ENCODE peak calls at places on chromosomes 6 and 20, in five cellular contexts. One of them, this sample, is unnamed.
A peak's percentile ranks its signal among the peaks of the same experiment; 100 is the strongest.

GRCh38 chr20:23652371-23652770 is 14.6 kb upstream of the CST3 start:
- DNase-seq in memory B cell: no peak
- DNase-seq in GDM1: no peak
- DNase-seq in upper lobe of right lung: no peak
- DNase-seq in ELR: peak; percentile 34
- DNase-seq in this sample: no peak

GRCh38 chr6:90284236-90284744 is 12.4 kb downstream of the BACH2 start:
- DNase-seq in memory B cell: no peak
- DNase-seq in GDM1: no peak
- DNase-seq in upper lobe of right lung: no peak
- DNase-seq in ELR: peak; percentile 92
- DNase-seq in this sample: no peak

GRCh38 chr20:51978081-51978501 is 175.8 kb upstream of the SALL4 start:
- DNase-seq in memory B cell: no peak
- DNase-seq in GDM1: no peak
- DNase-seq in upper lobe of right lung: no peak
- DNase-seq in ELR: no peak
- DNase-seq in this sample: no peak

GRCh38 chr6:14664616-14665315 is 547.2 kb downstream of the CD83 start:
- DNase-seq in memory B cell: no peak
- DNase-seq in GDM1: no peak
- DNase-seq in upper lobe of right lung: no peak
- DNase-seq in ELR: peak; percentile 96
- DNase-seq in this sample: no peak

GRCh38 chr6:25660512-25660911 is 8.5 kb downstream of the SCGN start:
- DNase-seq in memory B cell: no peak
- DNase-seq in GDM1: no peak
- DNase-seq in upper lobe of right lung: no peak
- DNase-seq in ELR: peak; percentile 69
- DNase-seq in this sample: peak; percentile 4

GRCh38 chr20:63836335-63837133 is 5.5 kb upstream of the ZBTB46 start:
- DNase-seq in memory B cell: no peak
- DNase-seq in GDM1: no peak
- DNase-seq in upper lobe of right lung: no peak
- DNase-seq in ELR: no peak
- DNase-seq in this sample: no peak

GRCh38 chr6:81491486-81492101 is 260.9 kb downstream of the TENT5A start:
- DNase-seq in memory B cell: no peak
- DNase-seq in GDM1: no peak
- DNase-seq in upper lobe of right lung: no peak
- DNase-seq in ELR: no peak
- DNase-seq in this sample: no peak

GRCh38 chr20:32672315-32672981 is 1.3 kb downstream of the C20orf203 start:
- DNase-seq in memory B cell: no peak
- DNase-seq in GDM1: peak; percentile 85
- DNase-seq in upper lobe of right lung: no peak
- DNase-seq in ELR: no peak
- DNase-seq in this sample: no peak

GRCh38 chr6:94562846-94563245 is 1014.5 kb upstream of the MANEA start:
- DNase-seq in memory B cell: no peak
- DNase-seq in GDM1: no peak
- DNase-seq in upper lobe of right lung: no peak
- DNase-seq in ELR: no peak
- DNase-seq in this sample: no peak

GRCh38 chr20:5000263-5001173 is 792 bp downstream of the SLC23A2 start:
- DNase-seq in memory B cell: no peak
- DNase-seq in GDM1: no peak
- DNase-seq in upper lobe of right lung: peak; percentile 76
- DNase-seq in ELR: peak; percentile 28
- DNase-seq in this sample: peak; percentile 61

GRCh38 chr20:46151936-46152335 is 33.8 kb downstream of the CD40 start:
- DNase-seq in memory B cell: no peak
- DNase-seq in GDM1: no peak
- DNase-seq in upper lobe of right lung: no peak
- DNase-seq in ELR: peak; percentile 14
- DNase-seq in this sample: no peak

GRCh38 chr6:29647927-29648642 is 8.8 kb upstream of the MOG start:
- DNase-seq in memory B cell: no peak
- DNase-seq in GDM1: no peak
- DNase-seq in upper lobe of right lung: no peak
- DNase-seq in ELR: peak; percentile 64
- DNase-seq in this sample: no peak

GRCh38 chr20:40668449-40669228 is 20.4 kb downstream of the MAFB start:
- DNase-seq in memory B cell: no peak
- DNase-seq in GDM1: no peak
- DNase-seq in upper lobe of right lung: no peak
- DNase-seq in ELR: peak; percentile 60
- DNase-seq in this sample: no peak

GRCh38 chr20:35517125-35517524 is 12.3 kb downstream of the C20orf173 start:
- DNase-seq in memory B cell: no peak
- DNase-seq in GDM1: no peak
- DNase-seq in upper lobe of right lung: no peak
- DNase-seq in ELR: no peak
- DNase-seq in this sample: no peak

GRCh38 chr6:135209803-135210202 is 28.7 kb downstream of the MYB start:
- DNase-seq in memory B cell: no peak
- DNase-seq in GDM1: peak; percentile 85
- DNase-seq in upper lobe of right lung: no peak
- DNase-seq in ELR: no peak
- DNase-seq in this sample: no peak

GRCh38 chr6:115055579-115055978 is 712.8 kb upstream of the HS3ST5 start:
- DNase-seq in memory B cell: no peak
- DNase-seq in GDM1: no peak
- DNase-seq in upper lobe of right lung: no peak
- DNase-seq in ELR: no peak
- DNase-seq in this sample: no peak

GRCh38 chr6:83707829-83708545 is 914 bp downstream of the SNAP91 start:
- DNase-seq in memory B cell: no peak
- DNase-seq in GDM1: no peak
- DNase-seq in upper lobe of right lung: peak; percentile 62
- DNase-seq in ELR: no peak
- DNase-seq in this sample: no peak

GRCh38 chr6:108341312-108341711 is 46.5 kb downstream of the AFG1L start:
- DNase-seq in memory B cell: no peak
- DNase-seq in GDM1: no peak
- DNase-seq in upper lobe of right lung: no peak
- DNase-seq in ELR: no peak
- DNase-seq in this sample: no peak

GRCh38 chr20:1489764-1490436 is 1.3 kb downstream of the SIRPB2 start:
- DNase-seq in memory B cell: no peak
- DNase-seq in GDM1: no peak
- DNase-seq in upper lobe of right lung: no peak
- DNase-seq in ELR: peak; percentile 25
- DNase-seq in this sample: no peak

GRCh38 chr20:3805594-3806264 is 9.6 kb downstream of the CDC25B start:
- DNase-seq in memory B cell: no peak
- DNase-seq in GDM1: no peak
- DNase-seq in upper lobe of right lung: no peak
- DNase-seq in ELR: peak; percentile 71
- DNase-seq in this sample: no peak

GRCh38 chr6:123668965-123669591 is 32.3 kb upstream of the TRDN start:
- DNase-seq in memory B cell: no peak
- DNase-seq in GDM1: no peak
- DNase-seq in upper lobe of right lung: no peak
- DNase-seq in ELR: no peak
- DNase-seq in this sample: no peak

GRCh38 chr6:143490244-143490643 is 21.3 kb downstream of the FUCA2 start:
- DNase-seq in memory B cell: no peak
- DNase-seq in GDM1: no peak
- DNase-seq in upper lobe of right lung: no peak
- DNase-seq in ELR: no peak
- DNase-seq in this sample: no peak

GRCh38 chr20:5065489-5066383 is 54.0 kb downstream of the PCNA start:
- DNase-seq in memory B cell: no peak
- DNase-seq in GDM1: no peak
- DNase-seq in upper lobe of right lung: peak; percentile 78
- DNase-seq in ELR: peak; percentile 97
- DNase-seq in this sample: no peak

This sample was measured in stimulated activated effector memory CD8-positive, alpha-beta T cell treated with anti-CD3 and anti-CD28 coated beads, Interleukin-12 subunit alpha, Interleukin-12 subunit beta, amount 100 ng/mL, for 72 hours.